ENCODE peak calls at places on chromosome 14, in six cellular contexts. Q is NB4, F is breast epithelium, I is IMR-90, Y is adrenal gland, J is Peyer's patch. B is an unnamed sample.
A peak's percentile ranks its signal among the peaks of the same experiment; 100 is the strongest.

GRCh38 chr14:31269599-31270195 is 62.1 kb upstream of the HECTD1 start:
- DNase-seq in Q (no peak), F (no peak), I (peak; percentile 57), Y (no peak), J (no peak), B (no peak)

GRCh38 chr14:30928462-30928861 is 54.1 kb downstream of the COCH start:
- DNase-seq in Q (peak; percentile 35), F (no peak), I (no peak), Y (no peak), J (no peak), B (no peak)

GRCh38 chr14:75001261-75001660 is 1.5 kb upstream of the EIF2B2 start:
- DNase-seq in Q (no peak), F (no peak), I (no peak), Y (no peak), J (no peak), B (no peak)

GRCh38 chr14:89186850-89187376 is 230.1 kb downstream of the FOXN3 start:
- DNase-seq in Q (peak; percentile 43), F (no peak), I (peak; percentile 16), Y (peak; percentile 83), J (peak; percentile 81), B (no peak)

GRCh38 chr14:72605096-72605920 is 288.6 kb downstream of the DPF3 start:
- DNase-seq in Q (no peak), F (no peak), I (no peak), Y (no peak), J (peak; percentile 32), B (no peak)

GRCh38 chr14:101719708-101720107 is 41.8 kb upstream of the PPP2R5C start:
- DNase-seq in Q (no peak), F (no peak), I (no peak), Y (no peak), J (no peak), B (no peak)

GRCh38 chr14:66240112-66240511 is 246.1 kb upstream of the CCDC196 start:
- DNase-seq in Q (no peak), F (no peak), I (no peak), Y (no peak), J (no peak), B (no peak)

GRCh38 chr14:72516936-72517408 is 376.9 kb downstream of the DPF3 start:
- DNase-seq in Q (peak; percentile 72), F (peak; percentile 63), I (peak; percentile 91), Y (peak; percentile 72), J (peak; percentile 62), B (peak; percentile 82)

GRCh38 chr14:33317675-33318074 is 379.0 kb downstream of the NPAS3 start:
- DNase-seq in Q (no peak), F (no peak), I (no peak), Y (no peak), J (no peak), B (no peak)

GRCh38 chr14:93095742-93096510 is 19.8 kb downstream of the ITPK1 start:
- DNase-seq in Q (peak; percentile 24), F (no peak), I (no peak), Y (no peak), J (no peak), B (no peak)

GRCh38 chr14:65840118-65840751 is 427.7 kb downstream of the FUT8 start:
- DNase-seq in Q (no peak), F (no peak), I (no peak), Y (no peak), J (no peak), B (peak; percentile 13)

GRCh38 chr14:69010632-69011031 is 31.5 kb upstream of the ACTN1 start:
- DNase-seq in Q (no peak), F (no peak), I (no peak), Y (no peak), J (no peak), B (no peak)
- TF ChIP-seq POLR2A in Q (no peak), F (no peak), I (no peak), Y (no peak), J (no peak), B (no peak)

DNA sequence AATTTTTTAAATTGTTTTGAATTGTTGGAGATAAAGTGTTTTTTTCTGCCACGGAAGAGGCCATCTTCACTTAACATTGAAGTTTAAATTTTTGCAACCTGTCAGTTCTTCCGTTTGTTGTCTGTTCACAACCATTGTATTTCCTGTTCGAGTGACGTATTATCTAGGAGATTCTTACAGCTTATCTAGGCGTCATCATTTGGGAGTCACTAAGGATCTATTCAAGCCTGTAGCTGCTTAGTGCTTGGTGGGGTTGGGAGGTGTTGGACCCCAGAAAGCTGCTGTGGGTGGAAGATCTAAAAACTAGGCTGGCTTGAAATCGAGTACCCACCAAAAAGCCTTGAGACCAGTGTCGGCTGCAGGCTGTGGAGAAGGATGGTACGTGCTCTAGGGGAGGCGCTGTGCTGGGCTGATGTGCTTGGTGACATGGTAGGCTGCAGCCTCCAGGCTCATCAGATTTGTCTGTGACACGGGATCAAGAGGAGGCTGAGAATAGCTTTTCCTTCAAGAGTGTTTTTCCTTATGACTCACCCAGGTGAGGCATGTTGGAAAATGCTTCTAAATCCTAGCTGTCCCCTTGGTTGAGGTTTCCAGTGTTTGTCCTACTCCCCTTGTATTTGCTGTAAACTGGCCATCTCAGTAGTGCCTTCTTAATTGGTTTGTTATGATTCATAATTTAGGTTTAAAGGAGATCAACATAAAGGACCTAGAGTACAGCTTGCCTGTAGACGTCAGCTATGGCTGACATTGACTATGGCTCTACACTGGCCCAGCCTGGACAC is 57.8 kb downstream of the ATG14 start:
- DNase-seq in Q (no peak), F (no peak), I (no peak), Y (no peak), J (no peak), B (no peak)
- TF ChIP-seq POLR2A in Q (no peak), F (no peak), I (no peak), Y (no peak), J (no peak), B (no peak)

DNA sequence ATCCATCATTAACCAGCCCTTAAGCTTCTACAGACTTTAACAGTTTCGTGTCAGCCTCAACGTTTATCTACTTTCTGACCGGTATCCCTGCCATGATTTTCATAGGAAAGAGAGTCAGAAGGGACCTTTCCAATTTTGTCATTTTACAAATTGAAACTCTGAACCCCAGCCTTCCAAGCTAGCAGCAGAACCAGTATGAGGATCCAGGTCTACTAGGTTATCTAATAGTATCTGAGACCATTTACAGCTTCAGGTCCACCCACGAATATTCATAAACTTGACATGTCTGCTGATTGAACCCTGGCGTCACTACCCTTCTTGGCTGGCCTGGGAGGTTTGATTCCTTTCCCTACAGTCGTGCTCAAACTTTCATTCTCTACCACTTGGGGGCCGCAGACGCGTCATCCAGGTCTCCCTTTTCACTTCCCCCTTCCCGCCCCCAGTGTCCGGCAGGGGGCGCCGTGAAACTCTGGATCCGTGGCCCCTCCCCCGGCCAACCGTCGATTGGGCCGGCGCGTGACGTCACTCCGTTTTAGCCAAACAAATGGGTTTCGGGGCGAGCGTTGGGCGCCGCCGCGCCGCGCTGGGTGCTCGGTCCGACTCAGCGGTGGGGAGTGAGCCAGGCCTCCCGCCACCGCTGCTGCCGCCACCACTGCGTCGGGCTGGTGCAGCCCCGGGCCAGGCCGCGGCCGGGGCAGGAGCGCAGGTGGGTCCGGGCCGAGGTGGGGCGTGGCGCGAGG is at the start of gene FBXO34:
- DNase-seq in Q (peak; percentile 97), F (peak; percentile 99), I (peak; percentile 94), Y (peak; percentile 97), J (peak; percentile 100), B (peak; percentile 98)
- TF ChIP-seq POLR2A in Q (peak; percentile 88), F (peak; percentile 65), I (peak; percentile 80), Y (peak; percentile 96), J (peak; percentile 96), B (peak; percentile 90)

GRCh38 chr14:103393687-103394626 is 8.7 kb downstream of the MARK3 start:
- DNase-seq in Q (no peak), F (no peak), I (peak; percentile 53), Y (peak; percentile 52), J (no peak), B (peak; percentile 92)

GRCh38 chr14:103398427-103399195 is 13.4 kb downstream of the MARK3 start:
- DNase-seq in Q (peak; percentile 51), F (no peak), I (peak; percentile 61), Y (no peak), J (no peak), B (no peak)

GRCh38 chr14:103395245-103395644 is 10.0 kb downstream of the MARK3 start:
- DNase-seq in Q (no peak), F (no peak), I (peak; percentile 32), Y (no peak), J (no peak), B (no peak)

GRCh38 chr14:103393078-103393477 is 7.9 kb downstream of the MARK3 start:
- DNase-seq in Q (no peak), F (no peak), I (no peak), Y (no peak), J (no peak), B (peak; percentile 35)

DNA sequence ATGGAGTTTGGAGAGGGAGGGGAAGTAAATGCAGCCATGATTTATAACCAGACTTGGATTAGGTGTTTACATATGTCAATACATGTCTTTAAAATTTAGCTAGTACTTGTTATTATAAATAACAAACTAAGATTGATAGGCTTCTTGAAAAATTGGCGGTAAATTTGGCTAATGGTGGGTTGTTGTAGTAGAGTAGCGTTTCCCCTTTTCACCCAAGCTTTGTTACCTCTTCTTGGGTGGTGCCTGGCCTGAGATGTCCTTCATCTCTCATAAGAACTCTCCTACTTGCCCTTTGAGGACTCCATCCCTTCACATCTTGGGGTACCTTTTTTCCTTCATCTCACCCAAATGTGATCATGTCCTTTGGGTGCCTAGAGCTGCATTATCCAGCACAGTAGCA is 11.2 kb downstream of the MARK3 start:
- DNase-seq in Q (no peak), F (no peak), I (no peak), Y (no peak), J (no peak), B (no peak)
- TF ChIP-seq POLR2A in Q (no peak), F (no peak), I (no peak), Y (no peak), J (no peak), B (no peak)

GRCh38 chr14:64721391-64721791 is 17.2 kb downstream of the PLEKHG3 start:
- DNase-seq in Q (peak; percentile 70), F (peak; percentile 52), I (peak; percentile 37), Y (no peak), J (peak; percentile 57), B (no peak)
- TF ChIP-seq POLR2A in Q (no peak), F (no peak), I (no peak), Y (no peak), J (no peak), B (no peak)

GRCh38 chr14:105480807-105481801 is 5.6 kb upstream of the CRIP1 start:
- DNase-seq in Q (peak; percentile 84), F (peak; percentile 93), I (peak; percentile 81), Y (peak; percentile 79), J (peak; percentile 95), B (peak; percentile 91)
- TF ChIP-seq POLR2A in Q (no peak), F (no peak), I (peak; percentile 78), Y (no peak), J (no peak), B (peak; percentile 62)

DNA sequence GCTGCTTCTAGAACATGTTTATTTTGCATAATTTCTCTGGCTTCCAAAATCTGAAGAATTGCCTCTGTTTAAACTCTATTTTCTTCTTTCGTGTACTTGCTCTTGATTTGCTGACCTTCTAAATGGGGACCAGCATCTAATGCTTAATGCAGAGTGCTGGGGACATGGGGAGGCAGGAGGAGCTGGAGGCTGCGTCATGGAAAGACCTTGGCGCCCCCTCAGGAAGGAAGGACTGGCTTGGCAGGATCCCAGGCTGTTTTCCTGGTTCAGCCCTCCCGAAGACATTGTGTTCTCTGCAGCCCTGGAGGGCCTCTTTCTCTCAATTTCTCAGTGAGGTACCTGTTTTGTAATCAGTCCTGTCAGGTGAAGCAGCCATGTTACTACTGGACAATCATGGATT is 5.5 kb downstream of the PRKCH start:
- DNase-seq in Q (no peak), F (peak; percentile 60), I (no peak), Y (peak; percentile 71), J (no peak), B (no peak)
- TF ChIP-seq POLR2A in Q (no peak), F (no peak), I (no peak), Y (no peak), J (no peak), B (no peak)

GRCh38 chr14:85529803-85530574 is at the start of gene FLRT2:
- DNase-seq in Q (no peak), F (no peak), I (peak; percentile 44), Y (peak; percentile 56), J (peak; percentile 52), B (peak; percentile 17)
- TF ChIP-seq POLR2A in Q (no peak), F (no peak), I (no peak), Y (no peak), J (no peak), B (no peak)